ENCODE peak calls at places on chromosome 5, in eight cellular contexts. U, W, H, G, Z, O, F and J are unnamed samples.

GRCh38 chr5:142769251-142769792 is 855 bp upstream of the ARHGAP26 start:
- DNase-seq in U (no peak), W (no peak), H (no peak), G (no peak), Z (no peak), O (no peak), F (no peak), J (no peak)

GRCh38 chr5:104355350-104355749 is 792.8 kb upstream of the NUDT12 start:
- DNase-seq in U (no peak), W (no peak), H (no peak), G (no peak), Z (no peak), O (no peak), F (peak; percentile 33), J (no peak)

GRCh38 chr5:125209650-125210049 is 463.2 kb upstream of the ZNF608 start:
- DNase-seq in U (no peak), W (no peak), H (no peak), G (no peak), Z (no peak), O (peak; percentile 55), F (no peak), J (no peak)

GRCh38 chr5:61407706-61408105 is 75.6 kb downstream of the ZSWIM6 start:
- DNase-seq in U (no peak), W (no peak), H (no peak), G (no peak), Z (no peak), O (no peak), F (no peak), J (no peak)

GRCh38 chr5:97245371-97245770 is 62.3 kb upstream of the RIOK2 start:
- DNase-seq in U (no peak), W (no peak), H (no peak), G (no peak), Z (no peak), O (no peak), F (no peak), J (no peak)

GRCh38 chr5:132103380-132103951 is 29.9 kb downstream of the CSF2 start:
- DNase-seq in U (peak; percentile 49), W (peak; percentile 83), H (peak; percentile 33), G (peak; percentile 46), Z (peak; percentile 88), O (peak; percentile 88), F (peak; percentile 86), J (peak; percentile 74)

GRCh38 chr5:169258372-169259000 is 42.5 kb downstream of the SLIT3 start:
- DNase-seq in U (no peak), W (no peak), H (no peak), G (no peak), Z (no peak), O (no peak), F (no peak), J (no peak)

GRCh38 chr5:135155616-135156214 is 121.7 kb upstream of the PITX1 start:
- DNase-seq in U (no peak), W (no peak), H (no peak), G (no peak), Z (no peak), O (no peak), F (no peak), J (no peak)

GRCh38 chr5:180140627-180141006 is 68.4 kb downstream of the RASGEF1C start:
- DNase-seq in U (no peak), W (no peak), H (no peak), G (peak; percentile 16), Z (no peak), O (no peak), F (no peak), J (peak; percentile 9)

GRCh38 chr5:181235323-181235688 is 8.4 kb downstream of the RACK1 start:
- DNase-seq in U (no peak), W (no peak), H (no peak), G (no peak), Z (no peak), O (no peak), F (no peak), J (no peak)

GRCh38 chr5:155689403-155689802 is 637.6 kb upstream of the SGCD start:
- DNase-seq in U (no peak), W (no peak), H (no peak), G (no peak), Z (no peak), O (no peak), F (no peak), J (no peak)

DNA sequence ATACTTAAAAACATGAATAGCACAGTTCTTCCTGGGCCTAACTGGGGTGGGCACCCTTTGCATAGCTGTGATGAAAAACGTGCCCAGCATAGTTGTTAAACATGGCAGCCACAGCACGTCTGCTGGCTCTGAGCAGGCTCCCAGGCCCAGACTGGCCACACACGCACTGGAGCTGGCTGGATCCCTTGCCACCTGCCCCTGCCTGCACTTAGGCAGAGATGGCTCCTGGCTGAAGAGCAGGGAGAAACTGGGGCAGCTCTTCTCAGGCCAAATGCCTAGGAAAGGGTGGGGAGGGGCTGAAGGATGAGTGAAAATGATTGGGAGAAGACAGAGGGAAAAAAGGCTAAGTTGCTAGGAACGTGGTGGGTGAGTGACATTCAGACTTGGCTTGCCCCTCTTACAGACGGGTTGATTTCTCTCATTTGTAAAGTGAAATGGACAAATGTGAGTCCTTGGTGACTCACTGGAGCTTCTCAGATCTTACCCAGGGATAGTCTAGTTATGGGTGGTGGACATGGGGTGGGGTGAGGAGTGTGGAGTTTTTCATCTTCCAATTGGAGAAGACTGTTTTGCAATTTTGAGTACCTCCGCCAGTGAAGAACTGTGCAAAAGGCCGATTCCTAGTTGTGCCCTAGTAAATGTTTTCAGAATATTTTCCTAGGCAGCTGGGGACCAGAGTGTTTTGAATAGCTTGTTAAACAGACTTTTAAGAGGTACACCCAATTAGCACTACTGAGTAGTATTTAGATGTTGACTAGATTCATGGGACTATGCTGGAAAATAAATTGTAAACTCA is 42.4 kb downstream of the TRIO start:
- DNase-seq in U (no peak), W (no peak), H (peak; percentile 15), G (no peak), Z (no peak), O (no peak), F (no peak), J (no peak)
- TF ChIP-seq POLR2A in U (no peak), W (no peak), H (no peak), G (no peak), Z (no peak), O (no peak), F (no peak), J (no peak)

DNA sequence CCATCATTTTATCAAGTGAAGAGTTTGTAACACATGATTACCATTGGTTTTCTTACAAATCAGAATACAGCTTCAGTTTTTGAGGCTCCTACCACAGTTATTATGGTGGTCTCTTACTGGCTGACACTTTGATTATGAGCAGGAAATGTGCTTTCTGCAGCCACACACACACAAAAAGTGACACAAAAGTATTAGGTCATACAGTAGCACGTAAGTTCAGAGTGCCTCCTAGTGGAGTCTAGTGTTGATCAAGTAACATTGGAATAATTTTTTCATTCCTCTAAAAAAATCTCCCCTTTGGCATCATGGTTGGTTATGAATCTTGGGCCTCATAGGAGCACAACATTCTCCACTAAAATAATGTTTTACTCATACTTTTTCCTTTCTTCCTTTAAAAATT is 37.6 kb downstream of the PAM start:
- DNase-seq in U (no peak), W (no peak), H (no peak), G (no peak), Z (no peak), O (no peak), F (no peak), J (no peak)
- TF ChIP-seq CTCF in U (no peak), W (no peak), H (peak; percentile 7), G (no peak), Z (no peak), O (peak; percentile 21), F (peak; percentile 40), J (no peak)

GRCh38 chr5:109102291-109102690 is 307.5 kb downstream of the PJA2 start:
- DNase-seq in U (no peak), W (no peak), H (no peak), G (no peak), Z (no peak), O (no peak), F (no peak), J (no peak)

GRCh38 chr5:109100971-109101370 is 308.8 kb downstream of the PJA2 start:
- DNase-seq in U (no peak), W (no peak), H (no peak), G (no peak), Z (no peak), O (no peak), F (no peak), J (no peak)

DNA sequence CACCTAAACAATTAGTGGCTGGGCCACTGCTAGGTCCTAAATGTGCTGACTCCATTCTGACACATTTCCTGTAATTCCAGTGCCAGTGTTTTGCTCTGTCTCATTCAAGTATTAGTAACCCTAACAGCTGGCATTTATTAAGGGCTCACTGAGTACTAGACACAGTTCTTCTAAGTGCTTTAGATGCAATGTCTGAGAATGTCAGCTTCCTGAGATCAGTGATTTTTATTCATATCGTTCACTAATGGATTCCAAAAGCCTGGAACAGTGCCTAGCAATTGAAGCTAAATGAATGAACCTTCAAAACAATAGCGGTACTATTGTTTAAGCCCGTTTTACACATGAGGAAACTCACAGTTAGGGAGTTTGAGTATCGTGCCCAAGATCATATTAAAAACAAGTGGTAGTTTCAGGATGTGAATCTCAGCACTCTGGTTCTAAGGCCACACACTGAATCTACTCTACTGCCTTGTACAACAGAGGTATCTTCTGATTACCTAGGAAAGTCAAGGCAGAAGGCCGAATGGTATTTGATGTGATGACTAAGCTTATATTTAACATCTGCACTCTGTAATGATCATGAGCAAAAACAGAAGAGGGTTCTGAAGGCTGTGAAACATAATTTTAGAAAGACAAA is 304.0 kb downstream of the PJA2 start:
- DNase-seq in U (no peak), W (no peak), H (no peak), G (no peak), Z (no peak), O (no peak), F (no peak), J (no peak)
- H3K4me3 ChIP-seq in U (no peak overlapping the region), W (no peak overlapping the region), H (no peak overlapping the region), G (no peak overlapping the region), Z (no peak overlapping the region), O (no peak overlapping the region), F (no peak overlapping the region), J (no peak overlapping the region)

GRCh38 chr5:112707187-112708179 is 30.2 kb upstream of the APC start:
- DNase-seq in U (peak; percentile 90), W (peak; percentile 99), H (peak; percentile 98), G (peak; percentile 97), Z (peak; percentile 99), O (peak; percentile 98), F (peak; percentile 96), J (peak; percentile 98)
- TF ChIP-seq POLR2A in U (peak; percentile 77), W (no peak), H (peak; percentile 54), G (peak; percentile 61), Z (peak; percentile 67), O (peak; percentile 90), F (peak; percentile 92), J (peak; percentile 68)